ENCODE peak calls at places on chromosomes 3 and 15, in five cellular contexts. F is GM23338, T is PC-3, Y is neural progenitor cell, K is GM23248. W is an unnamed sample.

GRCh38 chr15:71747128-71748083 is 62.9 kb upstream of the NR2E3 start:
- DNase-seq in F (no peak), T (peak; percentile 97), Y (no peak), K (peak; percentile 91), W (no peak)

GRCh38 chr3:120780977-120781376 is 38.4 kb downstream of the GTF2E1 start:
- DNase-seq in F (no peak), T (peak; percentile 95), Y (no peak), K (peak; percentile 78), W (no peak)

GRCh38 chr15:96325579-96326331 is 4.7 kb upstream of the NR2F2 start:
- DNase-seq in F (peak; percentile 46), T (peak; percentile 81), Y (peak; percentile 60), K (peak; percentile 49), W (no peak)

GRCh38 chr3:105399611-105400010 is 32.9 kb downstream of the ALCAM start:
- DNase-seq in F (no peak), T (no peak), Y (no peak), K (no peak), W (no peak)

GRCh38 chr15:82789491-82789890 is 16.4 kb downstream of the FSD2 start:
- DNase-seq in F (no peak), T (no peak), Y (no peak), K (peak; percentile 23), W (no peak)

GRCh38 chr3:194838236-194838635 is 152.6 kb downstream of the FAM43A start:
- DNase-seq in F (no peak), T (no peak), Y (no peak), K (no peak), W (no peak)

GRCh38 chr15:36050899-36051298 is 504.9 kb upstream of the DPH6 start:
- DNase-seq in F (peak; percentile 46), T (no peak), Y (peak; percentile 57), K (no peak), W (no peak)

GRCh38 chr3:21682231-21682630 is 68.8 kb downstream of the ZNF385D start:
- DNase-seq in F (no peak), T (no peak), Y (no peak), K (peak; percentile 31), W (no peak)

GRCh38 chr15:49075876-49076275 is 29.6 kb upstream of the SECISBP2L start:
- DNase-seq in F (no peak), T (no peak), Y (no peak), K (no peak), W (no peak)

GRCh38 chr3:53250881-53251605 is 4.8 kb downstream of the TKT start:
- DNase-seq in F (no peak), T (no peak), Y (no peak), K (no peak), W (no peak)

GRCh38 chr3:169305460-169305859 is 358.1 kb downstream of the MECOM start:
- DNase-seq in F (no peak), T (no peak), Y (no peak), K (no peak), W (no peak)

GRCh38 chr3:191290311-191291025 is 38.7 kb upstream of the CCDC50 start:
- DNase-seq in F (no peak), T (no peak), Y (no peak), K (peak; percentile 51), W (no peak)

GRCh38 chr3:46999516-47000197 is 20.2 kb downstream of the NBEAL2 start:
- DNase-seq in F (no peak), T (no peak), Y (no peak), K (no peak), W (no peak)

GRCh38 chr3:141828487-141829284 is 47.8 kb upstream of the ATP1B3 start:
- DNase-seq in F (no peak), T (peak; percentile 57), Y (peak; percentile 27), K (peak; percentile 61), W (no peak)

GRCh38 chr3:53075743-53076140 is 29.9 kb upstream of the SFMBT1 start:
- DNase-seq in F (no peak), T (no peak), Y (no peak), K (no peak), W (no peak)

GRCh38 chr3:150756491-150757059 is 6.4 kb downstream of the SIAH2 start:
- DNase-seq in F (no peak), T (no peak), Y (no peak), K (no peak), W (no peak)
- H4K20me1 ChIP-seq in F (no peaks in the 10 kb centered on the region), T (peaks cover 25% of the 10 kb centered on the region), Y (no peaks in the 10 kb centered on the region), K (peaks cover 4% of the 10 kb centered on the region), W (peaks cover 27% of the 10 kb centered on the region)

GRCh38 chr3:107933450-107933849 is 157.4 kb downstream of the CD47 start:
- DNase-seq in F (no peak), T (no peak), Y (no peak), K (no peak), W (no peak)

GRCh38 chr3:107942244-107942643 is 148.6 kb downstream of the CD47 start:
- DNase-seq in F (no peak), T (peak; percentile 86), Y (no peak), K (peak; percentile 47), W (no peak)

GRCh38 chr3:107939621-107940236 is 151.1 kb downstream of the CD47 start:
- DNase-seq in F (no peak), T (no peak), Y (no peak), K (no peak), W (no peak)

GRCh38 chr3:107934808-107935207 is 156.0 kb downstream of the CD47 start:
- DNase-seq in F (no peak), T (no peak), Y (no peak), K (no peak), W (no peak)

DNA sequence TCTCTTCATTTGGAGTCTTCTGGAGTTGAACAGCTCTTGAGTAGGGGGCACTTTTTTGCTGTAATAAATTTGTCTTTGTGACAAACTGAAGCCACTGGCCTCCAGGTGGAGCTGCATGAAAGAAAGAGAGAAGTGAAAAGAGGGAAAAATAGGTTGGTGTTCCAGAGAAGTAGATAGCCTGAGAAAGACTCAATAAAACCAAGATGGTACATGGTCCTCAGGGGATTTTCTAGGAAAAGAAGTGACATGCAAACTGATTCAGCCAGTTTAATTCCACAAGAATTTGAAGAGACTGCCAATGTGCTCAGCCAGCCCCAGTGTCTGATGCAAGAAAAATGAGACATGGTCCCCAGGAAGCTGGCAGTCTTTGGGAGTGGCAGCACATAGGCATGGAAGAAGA is 152.7 kb downstream of the CD47 start:
- DNase-seq in F (peak; percentile 72), T (peak; percentile 79), Y (peak; percentile 53), K (peak; percentile 89), W (peak; percentile 27)
- TF ChIP-seq EZH2phosphoT487 in F (no peak), T (no peak), Y (no peak), K (no peak), W (no peak)

GRCh38 chr3:42129014-42129953 is 38.1 kb downstream of the TRAK1 start:
- DNase-seq in F (peak; percentile 33), T (peak; percentile 89), Y (no peak), K (peak; percentile 34), W (peak; percentile 66)
- H4K20me1 ChIP-seq in F (no peaks in the 10 kb centered on the region), T (no peaks in the 10 kb centered on the region), Y (no peaks in the 10 kb centered on the region), K (peaks cover 3% of the 10 kb centered on the region), W (no peaks in the 10 kb centered on the region)

GRCh38 chr3:12175844-12176453 is 17.2 kb upstream of the TIMP4 start:
- DNase-seq in F (peak; percentile 72), T (peak; percentile 73), Y (peak; percentile 79), K (peak; percentile 63), W (peak; percentile 27)
- TF ChIP-seq EZH2phosphoT487 in F (no peak), T (no peak), Y (no peak), K (no peak), W (no peak)

GRCh38 chr3:15305366-15305844 is 27.0 kb downstream of the SH3BP5 start:
- DNase-seq in F (peak; percentile 55), T (peak; percentile 61), Y (no peak), K (peak; percentile 34), W (no peak)
- H4K20me1 ChIP-seq in F (no peaks in the 10 kb centered on the region), T (no peaks in the 10 kb centered on the region), Y (no peaks in the 10 kb centered on the region), K (no peaks in the 10 kb centered on the region), W (no peaks in the 10 kb centered on the region)

DNA sequence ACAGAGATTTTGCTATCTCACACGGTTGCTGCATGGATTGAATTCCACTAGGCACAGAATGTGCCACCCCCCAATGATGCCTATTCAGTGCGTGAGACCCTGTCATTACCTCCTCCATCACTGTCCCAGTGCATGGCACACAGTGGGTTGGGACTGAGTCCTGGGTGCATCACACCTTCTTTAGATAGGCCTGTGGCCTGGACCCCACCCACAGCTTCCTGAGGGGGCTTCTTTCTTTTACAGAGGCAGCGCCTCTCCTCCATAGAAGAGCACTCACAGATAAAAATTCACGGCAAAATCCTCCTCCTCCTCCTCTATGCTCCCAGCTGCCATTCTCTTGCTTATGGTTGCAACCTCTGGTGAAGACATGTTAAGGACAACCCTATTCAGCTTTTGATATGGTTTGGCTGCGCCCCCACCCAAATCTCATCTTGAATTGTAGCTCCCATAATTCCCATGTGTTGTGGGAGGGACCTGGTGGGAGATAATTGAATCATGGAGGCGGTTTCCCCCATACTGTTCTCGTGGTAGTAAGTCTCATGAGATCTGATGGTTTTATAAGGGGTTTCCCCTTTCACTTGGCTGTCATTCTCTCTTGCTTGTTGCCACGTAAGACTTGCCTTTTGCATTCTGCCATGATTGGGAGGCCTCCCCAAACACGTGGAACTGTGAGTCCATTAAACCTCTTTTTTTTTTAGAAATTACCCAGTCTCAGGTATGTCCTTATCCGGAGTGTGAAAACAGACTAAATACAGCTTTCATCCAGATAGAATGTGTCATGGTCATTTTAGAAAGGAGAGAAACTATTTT is 147.6 kb downstream of the KLF13 start:
- DNase-seq in F (no peak), T (no peak), Y (no peak), K (no peak), W (no peak)
- TF ChIP-seq EZH2phosphoT487 in F (no peak), T (no peak), Y (no peak), K (no peak), W (no peak)